ENCODE peak calls at places on chromosomes 13 and 19, in seven cellular contexts. One of them, this sample, is unnamed.

GRCh38 chr13:25859528-25859927 is 192.3 kb downstream of the SHISA2 start:
- DNase-seq in breast epithelium: no peak
- DNase-seq in sigmoid colon: no peak
- DNase-seq in ovary: no peak
- DNase-seq in gastrocnemius medialis: no peak
- DNase-seq in heart left ventricle: no peak
- DNase-seq in lower leg skin: no peak
- DNase-seq in this sample: no peak

GRCh38 chr19:42468273-42468796 is 25.6 kb upstream of the CXCL17 start:
- DNase-seq in breast epithelium: no peak
- DNase-seq in sigmoid colon: no peak
- DNase-seq in ovary: no peak
- DNase-seq in gastrocnemius medialis: no peak
- DNase-seq in heart left ventricle: no peak
- DNase-seq in lower leg skin: peak
- DNase-seq in this sample: no peak

GRCh38 chr13:113854238-113855011 is 9.5 kb downstream of the GAS6 start:
- DNase-seq in breast epithelium: peak
- DNase-seq in sigmoid colon: no peak
- DNase-seq in ovary: peak
- DNase-seq in gastrocnemius medialis: no peak
- DNase-seq in heart left ventricle: peak
- DNase-seq in lower leg skin: peak
- DNase-seq in this sample: peak

GRCh38 chr13:44967656-44968451 is 21.4 kb downstream of the NUFIP1 start:
- DNase-seq in breast epithelium: no peak
- DNase-seq in sigmoid colon: no peak
- DNase-seq in ovary: no peak
- DNase-seq in gastrocnemius medialis: no peak
- DNase-seq in heart left ventricle: no peak
- DNase-seq in lower leg skin: no peak
- DNase-seq in this sample: no peak

GRCh38 chr19:45001087-45001739 is at the start of gene RELB:
- DNase-seq in breast epithelium: peak
- DNase-seq in sigmoid colon: peak
- DNase-seq in ovary: peak
- DNase-seq in gastrocnemius medialis: peak
- DNase-seq in heart left ventricle: peak
- DNase-seq in lower leg skin: peak
- DNase-seq in this sample: peak

GRCh38 chr19:47891923-47892666 is 6.0 kb upstream of the SULT2A1 start:
- DNase-seq in breast epithelium: no peak
- DNase-seq in sigmoid colon: peak
- DNase-seq in ovary: no peak
- DNase-seq in gastrocnemius medialis: no peak
- DNase-seq in heart left ventricle: no peak
- DNase-seq in lower leg skin: peak
- DNase-seq in this sample: no peak

GRCh38 chr19:18023596-18024212 is 15.7 kb downstream of the ARRDC2 start:
- DNase-seq in breast epithelium: no peak
- DNase-seq in sigmoid colon: peak
- DNase-seq in ovary: peak
- DNase-seq in gastrocnemius medialis: peak
- DNase-seq in heart left ventricle: peak
- DNase-seq in lower leg skin: peak
- DNase-seq in this sample: peak

GRCh38 chr13:36858285-36858684 is 39.3 kb downstream of the RFXAP start:
- DNase-seq in breast epithelium: no peak
- DNase-seq in sigmoid colon: no peak
- DNase-seq in ovary: no peak
- DNase-seq in gastrocnemius medialis: no peak
- DNase-seq in heart left ventricle: no peak
- DNase-seq in lower leg skin: no peak
- DNase-seq in this sample: no peak

GRCh38 chr13:73411067-73411809 is 352.4 kb downstream of the KLF5 start:
- DNase-seq in breast epithelium: no peak
- DNase-seq in sigmoid colon: no peak
- DNase-seq in ovary: no peak
- DNase-seq in gastrocnemius medialis: no peak
- DNase-seq in heart left ventricle: no peak
- DNase-seq in lower leg skin: no peak
- DNase-seq in this sample: no peak

GRCh38 chr13:99383511-99383921 is 76.3 kb upstream of the GPR183 start:
- DNase-seq in breast epithelium: no peak
- DNase-seq in sigmoid colon: no peak
- DNase-seq in ovary: no peak
- DNase-seq in gastrocnemius medialis: no peak
- DNase-seq in heart left ventricle: no peak
- DNase-seq in lower leg skin: no peak
- DNase-seq in this sample: no peak

GRCh38 chr19:7743425-7743841 is 3.9 kb downstream of the CD209 start:
- DNase-seq in breast epithelium: no peak
- DNase-seq in sigmoid colon: peak
- DNase-seq in ovary: peak
- DNase-seq in gastrocnemius medialis: no peak
- DNase-seq in heart left ventricle: no peak
- DNase-seq in lower leg skin: no peak
- DNase-seq in this sample: no peak

GRCh38 chr13:113581871-113582270 is 2.7 kb upstream of the TFDP1 start:
- DNase-seq in breast epithelium: no peak
- DNase-seq in sigmoid colon: no peak
- DNase-seq in ovary: no peak
- DNase-seq in gastrocnemius medialis: no peak
- DNase-seq in heart left ventricle: no peak
- DNase-seq in lower leg skin: peak
- DNase-seq in this sample: no peak

GRCh38 chr19:10238172-10238783 is 7.1 kb upstream of the S1PR2 start:
- DNase-seq in breast epithelium: no peak
- DNase-seq in sigmoid colon: peak
- DNase-seq in ovary: peak
- DNase-seq in gastrocnemius medialis: no peak
- DNase-seq in heart left ventricle: peak
- DNase-seq in lower leg skin: peak
- DNase-seq in this sample: peak

DNA sequence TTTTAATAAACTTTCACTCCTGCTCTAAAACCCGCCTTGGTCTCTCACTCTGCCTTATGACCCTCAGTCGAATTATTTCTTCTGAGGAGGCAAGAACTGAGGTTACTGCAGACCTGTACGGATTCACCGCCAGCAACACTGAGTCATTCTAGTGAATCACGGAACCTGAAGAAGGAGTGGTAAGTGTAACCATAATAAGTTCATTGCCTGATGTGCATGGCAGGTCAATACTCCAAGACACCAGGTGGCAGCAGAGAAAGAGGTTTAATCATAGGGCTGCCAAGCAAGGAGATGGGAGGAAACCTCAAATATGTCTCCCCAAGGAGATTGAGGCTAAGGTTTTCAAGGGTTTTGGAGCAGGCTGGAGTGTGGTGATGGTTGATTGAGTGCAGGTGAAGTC is 204.3 kb upstream of the IPO5 start:
- DNase-seq in breast epithelium: no peak
- DNase-seq in sigmoid colon: no peak
- DNase-seq in ovary: no peak
- DNase-seq in gastrocnemius medialis: no peak
- DNase-seq in heart left ventricle: no peak
- DNase-seq in lower leg skin: no peak
- DNase-seq in this sample: no peak
- TF ChIP-seq CTCF in breast epithelium: no peak
- TF ChIP-seq CTCF in sigmoid colon: no peak
- TF ChIP-seq CTCF in ovary: no peak
- TF ChIP-seq CTCF in gastrocnemius medialis: no peak
- TF ChIP-seq CTCF in heart left ventricle: no peak
- TF ChIP-seq CTCF in lower leg skin: no peak
- TF ChIP-seq CTCF in this sample: no peak

GRCh38 chr19:12272980-12273901 is 21.4 kb downstream of the ZNF44 start:
- DNase-seq in breast epithelium: no peak
- DNase-seq in sigmoid colon: no peak
- DNase-seq in ovary: no peak
- DNase-seq in gastrocnemius medialis: no peak
- DNase-seq in heart left ventricle: no peak
- DNase-seq in lower leg skin: no peak
- DNase-seq in this sample: no peak

GRCh38 chr19:12270854-12271253 is 23.8 kb downstream of the ZNF44 start:
- DNase-seq in breast epithelium: no peak
- DNase-seq in sigmoid colon: no peak
- DNase-seq in ovary: no peak
- DNase-seq in gastrocnemius medialis: no peak
- DNase-seq in heart left ventricle: no peak
- DNase-seq in lower leg skin: no peak
- DNase-seq in this sample: no peak

GRCh38 chr19:12272386-12272785 is 22.3 kb downstream of the ZNF44 start:
- DNase-seq in breast epithelium: no peak
- DNase-seq in sigmoid colon: no peak
- DNase-seq in ovary: no peak
- DNase-seq in gastrocnemius medialis: no peak
- DNase-seq in heart left ventricle: no peak
- DNase-seq in lower leg skin: no peak
- DNase-seq in this sample: no peak
- H3K4me3 ChIP-seq in breast epithelium: no peak
- H3K4me3 ChIP-seq in sigmoid colon: no peak
- H3K4me3 ChIP-seq in ovary: no peak
- H3K4me3 ChIP-seq in gastrocnemius medialis: no peak
- H3K4me3 ChIP-seq in heart left ventricle: no peak
- H3K4me3 ChIP-seq in lower leg skin: no peak
- H3K4me3 ChIP-seq in this sample: no peak

GRCh38 chr19:3178377-3178972 is at the start of gene S1PR4:
- DNase-seq in breast epithelium: no peak
- DNase-seq in sigmoid colon: no peak
- DNase-seq in ovary: no peak
- DNase-seq in gastrocnemius medialis: no peak
- DNase-seq in heart left ventricle: no peak
- DNase-seq in lower leg skin: no peak
- DNase-seq in this sample: no peak
- TF ChIP-seq POLR2A in breast epithelium: no peak
- TF ChIP-seq POLR2A in sigmoid colon: no peak
- TF ChIP-seq POLR2A in ovary: no peak
- TF ChIP-seq POLR2A in gastrocnemius medialis: no peak
- TF ChIP-seq POLR2A in heart left ventricle: no peak
- TF ChIP-seq POLR2A in lower leg skin: no peak
- TF ChIP-seq POLR2A in this sample: no peak

GRCh38 chr19:35468637-35469036 is 20.6 kb downstream of the FFAR2 start:
- DNase-seq in breast epithelium: no peak
- DNase-seq in sigmoid colon: no peak
- DNase-seq in ovary: peak
- DNase-seq in gastrocnemius medialis: no peak
- DNase-seq in heart left ventricle: peak
- DNase-seq in lower leg skin: no peak
- DNase-seq in this sample: no peak
- TF ChIP-seq CTCF in breast epithelium: peak
- TF ChIP-seq CTCF in sigmoid colon: no peak
- TF ChIP-seq CTCF in ovary: no peak
- TF ChIP-seq CTCF in gastrocnemius medialis: peak
- TF ChIP-seq CTCF in heart left ventricle: peak
- TF ChIP-seq CTCF in lower leg skin: peak
- TF ChIP-seq CTCF in this sample: peak

GRCh38 chr13:110628952-110629701 is 13.8 kb downstream of the NAXD start:
- DNase-seq in breast epithelium: no peak
- DNase-seq in sigmoid colon: peak
- DNase-seq in ovary: no peak
- DNase-seq in gastrocnemius medialis: no peak
- DNase-seq in heart left ventricle: no peak
- DNase-seq in lower leg skin: no peak
- DNase-seq in this sample: no peak
- H3K4me3 ChIP-seq in breast epithelium: no peak
- H3K4me3 ChIP-seq in sigmoid colon: no peak
- H3K4me3 ChIP-seq in ovary: no peak
- H3K4me3 ChIP-seq in gastrocnemius medialis: no peak
- H3K4me3 ChIP-seq in heart left ventricle: no peak
- H3K4me3 ChIP-seq in lower leg skin: no peak
- H3K4me3 ChIP-seq in this sample: no peak

This sample was measured in uterus.